ENCODE peak calls at places on chromosome 16, in five cellular contexts. E is AG09309, Q is neural progenitor cell, M is ascending aorta, H is stomach. S is an unnamed sample.

GRCh38 chr16:20676268-20676828 is 21.1 kb downstream of the ACSM1 start:
- DNase-seq in E (no peak), Q (no peak), H (peak; percentile 33), M (no peak), S (no peak)

GRCh38 chr16:1763521-1764511 is 7.5 kb downstream of the NME3 start:
- DNase-seq in E (no peak), M (no peak), Q (peak; percentile 82), H (no peak), S (peak; percentile 76)

GRCh38 chr16:77336637-77337036 is 98.2 kb downstream of the ADAMTS18 start:
- DNase-seq in E (no peak), Q (peak; percentile 62), H (no peak), M (no peak), S (no peak)

GRCh38 chr16:2769100-2769529 is 8.0 kb downstream of the ELOB start:
- DNase-seq in E (no peak), Q (no peak), H (no peak), M (no peak), S (no peak)

GRCh38 chr16:25606069-25606468 is 85.7 kb upstream of the HS3ST4 start:
- DNase-seq in H (no peak), Q (no peak), E (no peak), M (no peak), S (no peak)

GRCh38 chr16:9447195-9447551 is 355.7 kb downstream of the HAPSTR1 start:
- DNase-seq in Q (no peak), H (peak; percentile 56), M (no peak), E (no peak), S (no peak)

GRCh38 chr16:89198417-89199240 is 1.7 kb downstream of the SLC22A31 start:
- DNase-seq in E (no peak), M (no peak), H (no peak), Q (no peak), S (no peak)

GRCh38 chr16:87963400-87963799 is 12.2 kb downstream of the BANP start:
- DNase-seq in E (no peak), H (no peak), Q (no peak), M (no peak), S (no peak)

GRCh38 chr16:14308357-14308723 is 237.2 kb downstream of the MRTFB start:
- DNase-seq in H (no peak), M (no peak), Q (no peak), E (no peak), S (no peak)
- TF ChIP-seq CTCF in H (no peak), M (no peak), Q (no peak), E (no peak), S (no peak)

DNA sequence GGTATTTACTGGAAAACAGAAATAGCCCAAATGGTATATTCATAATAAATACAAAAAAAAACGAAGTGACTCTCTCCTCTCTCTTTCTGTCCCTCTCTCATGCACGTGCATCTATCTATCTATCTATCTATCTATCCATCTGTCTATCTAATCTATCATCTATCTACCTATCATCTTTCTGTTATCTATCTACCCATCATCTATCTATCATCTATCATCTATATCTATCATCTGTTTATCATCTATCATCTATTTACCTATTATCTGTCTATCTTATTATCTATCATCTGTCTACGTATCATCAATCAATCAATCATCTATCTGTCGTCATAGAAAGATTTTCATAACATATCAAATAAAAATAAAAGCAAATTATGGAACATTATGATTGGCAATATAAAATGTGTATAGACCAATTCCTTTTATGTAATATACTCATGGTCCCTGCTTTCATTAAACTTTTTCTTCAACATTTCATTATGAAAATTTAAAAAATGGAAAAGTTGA is 126.7 kb upstream of the CACNG3 start:
- DNase-seq in E (no peak), M (no peak), Q (no peak), H (no peak), S (no peak)
- TF ChIP-seq CTCF in E (no peak), M (no peak), Q (no peak), H (no peak), S (no peak)

DNA sequence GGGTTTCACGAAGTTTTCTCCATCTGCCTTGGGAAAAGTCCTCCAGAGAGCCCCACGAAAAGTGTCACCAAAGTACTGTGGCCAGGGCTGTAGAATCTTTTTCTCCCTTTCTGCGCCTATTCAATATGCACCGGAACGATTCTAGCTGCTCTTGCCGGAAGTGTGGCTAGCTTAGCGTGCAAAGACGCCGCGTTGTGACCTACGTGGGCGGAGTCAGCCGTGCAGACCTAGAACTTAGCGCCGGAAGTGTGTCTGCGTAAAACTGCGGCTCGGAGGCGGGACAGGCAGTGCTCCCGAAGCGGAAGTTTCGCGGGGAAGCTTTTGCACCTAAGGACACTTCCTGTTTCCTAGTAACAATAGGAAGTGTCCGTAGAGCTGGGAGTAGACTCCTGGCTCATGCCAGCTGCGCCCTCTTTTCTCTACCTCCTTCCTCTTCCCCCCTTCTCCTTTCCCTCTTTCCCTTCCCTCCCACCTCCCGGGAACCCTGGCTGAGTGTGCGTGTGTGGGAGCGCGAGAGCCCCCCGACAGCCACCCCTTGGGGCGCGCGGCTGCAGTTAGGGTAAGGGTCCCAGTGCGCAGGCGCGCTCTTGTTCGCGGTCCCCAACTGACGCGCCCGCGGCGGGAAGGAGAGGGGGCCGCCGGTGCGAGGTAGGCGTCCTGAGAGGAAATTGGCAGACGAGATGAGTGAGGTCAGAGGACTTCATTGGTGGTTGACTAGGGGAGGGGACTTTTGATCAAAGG is at the start of the genes ZNF646 and ZNF668:
- DNase-seq in Q (peak; percentile 100), M (peak; percentile 91), E (peak; percentile 97), H (peak; percentile 99), S (peak; percentile 91)
- TF ChIP-seq CTCF in Q (no peak), M (no peak), E (no peak), H (no peak), S (no peak)

GRCh38 chr16:31460582-31461002 is 1.3 kb downstream of the ARMC5 start:
- DNase-seq in M (no peak), E (peak; percentile 57), Q (peak; percentile 58), H (no peak), S (no peak)

GRCh38 chr16:31456988-31457360 is 2.3 kb upstream of the ARMC5 start:
- DNase-seq in H (no peak), M (no peak), E (no peak), Q (no peak), S (no peak)

GRCh38 chr16:31459722-31460581 is 651 bp downstream of the ARMC5 start:
- DNase-seq in Q (peak; percentile 100), H (peak; percentile 100), M (peak; percentile 99), E (peak; percentile 97), S (peak; percentile 100)

GRCh38 chr16:31458073-31458834 is 1.0 kb upstream of the ARMC5 start:
- DNase-seq in Q (peak; percentile 69), H (peak; percentile 57), M (no peak), E (no peak), S (peak; percentile 35)

GRCh38 chr16:31458835-31459721 is at the start of gene ARMC5:
- DNase-seq in Q (peak; percentile 99), M (peak; percentile 86), E (peak; percentile 94), H (peak; percentile 97), S (peak; percentile 90)
- TF ChIP-seq CTCF in Q (peak; percentile 61), M (peak; percentile 64), E (peak; percentile 68), H (peak; percentile 21), S (no peak)

DNA sequence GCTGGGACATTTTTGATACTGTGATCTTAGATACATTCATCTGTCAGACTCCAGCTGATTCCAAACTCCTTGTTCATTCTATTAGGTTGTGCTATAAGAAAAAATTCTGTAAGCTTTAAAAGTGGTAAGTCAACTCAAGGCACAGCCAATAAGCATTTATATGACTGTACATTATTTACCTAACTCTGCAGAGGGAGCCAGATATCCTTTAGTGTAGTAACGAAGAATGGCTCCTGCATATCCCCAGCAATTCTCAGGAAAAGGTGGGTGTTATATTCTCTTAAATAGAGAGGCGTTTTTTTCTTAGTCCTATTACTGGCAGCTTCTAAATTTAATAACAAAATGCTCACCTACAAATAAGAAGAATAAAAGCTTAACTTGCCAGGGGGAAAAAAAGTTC is 374.3 kb upstream of the GOT2 start:
- DNase-seq in Q (no peak), E (no peak), M (no peak), H (no peak), S (no peak)
- TF ChIP-seq CTCF in Q (no peak), E (no peak), M (no peak), H (no peak), S (no peak)

GRCh38 chr16:12732600-12732999 is 71.1 kb downstream of the CPPED1 start:
- DNase-seq in M (no peak), E (no peak), H (no peak), Q (no peak), S (no peak)

GRCh38 chr16:12739738-12740137 is 63.9 kb downstream of the CPPED1 start:
- DNase-seq in Q (no peak), M (no peak), H (no peak), E (no peak), S (no peak)

GRCh38 chr16:12741176-12741575 is 62.5 kb downstream of the CPPED1 start:
- DNase-seq in Q (no peak), M (no peak), H (no peak), E (no peak), S (no peak)

GRCh38 chr16:12737563-12737962 is 66.1 kb downstream of the CPPED1 start:
- DNase-seq in E (no peak), Q (no peak), H (no peak), M (no peak), S (no peak)

GRCh38 chr16:12735805-12736204 is 67.9 kb downstream of the CPPED1 start:
- DNase-seq in M (no peak), H (no peak), Q (no peak), E (no peak), S (no peak)
- TF ChIP-seq CTCF in M (no peak), H (no peak), Q (no peak), E (no peak), S (no peak)

GRCh38 chr16:30354423-30355143 is 525 bp downstream of the CD2BP2 start:
- DNase-seq in Q (peak; percentile 75), M (no peak), H (no peak), E (no peak), S (peak; percentile 47)

GRCh38 chr16:30353438-30354129 is 1.5 kb downstream of the CD2BP2 start:
- DNase-seq in M (no peak), E (no peak), H (no peak), Q (no peak), S (no peak)

GRCh38 chr16:30351001-30351441 is 4.1 kb downstream of the CD2BP2 start:
- DNase-seq in E (no peak), H (no peak), M (no peak), Q (no peak), S (no peak)

GRCh38 chr16:30351586-30352419 is 3.3 kb downstream of the CD2BP2 start:
- DNase-seq in H (peak; percentile 92), Q (no peak), M (peak; percentile 45), E (peak; percentile 72), S (no peak)

GRCh38 chr16:30352488-30353401 is 2.4 kb downstream of the CD2BP2 start:
- DNase-seq in H (no peak), M (no peak), E (no peak), Q (no peak), S (no peak)
- TF ChIP-seq CTCF in H (no peak), M (no peak), E (no peak), Q (peak; percentile 17), S (peak; percentile 55)

GRCh38 chr16:4160663-4161436 is 44.6 kb upstream of the ADCY9 start:
- DNase-seq in Q (no peak), M (no peak), E (no peak), H (no peak), S (no peak)
- TF ChIP-seq CTCF in Q (no peak), M (no peak), E (no peak), H (no peak), S (no peak)

S was measured in endothelial cell.